ENCODE peak calls at places on chromosomes 13 and 19, in four cellular contexts. One of them, this sample, is unnamed.

GRCh38 chr19:33193864-33194362 is at the start of gene LRP3:
- DNase-seq in esophagus squamous epithelium: no peak
- DNase-seq in effector memory CD4-positive, alpha-beta T cell: no peak
- DNase-seq in heart right ventricle: peak; percentile 59
- DNase-seq in this sample: no peak

GRCh38 chr19:48760514-48761221 is 5.3 kb downstream of the FGF21 start:
- DNase-seq in heart right ventricle: no peak
- DNase-seq in esophagus squamous epithelium: no peak
- DNase-seq in effector memory CD4-positive, alpha-beta T cell: no peak
- DNase-seq in this sample: no peak

GRCh38 chr19:46700704-46701103 is 16.2 kb downstream of the PRKD2 start:
- DNase-seq in esophagus squamous epithelium: no peak
- DNase-seq in heart right ventricle: no peak
- DNase-seq in effector memory CD4-positive, alpha-beta T cell: no peak
- DNase-seq in this sample: no peak

GRCh38 chr13:33323766-33324525 is 38.4 kb upstream of the STARD13 start:
- DNase-seq in effector memory CD4-positive, alpha-beta T cell: no peak
- DNase-seq in esophagus squamous epithelium: no peak
- DNase-seq in heart right ventricle: no peak
- DNase-seq in this sample: no peak

GRCh38 chr13:80630685-80631121 is 289.8 kb upstream of the SPRY2 start:
- DNase-seq in esophagus squamous epithelium: no peak
- DNase-seq in heart right ventricle: no peak
- DNase-seq in effector memory CD4-positive, alpha-beta T cell: no peak
- DNase-seq in this sample: no peak

GRCh38 chr19:33644284-33644836 is 22.6 kb downstream of the CHST8 start:
- DNase-seq in heart right ventricle: no peak
- DNase-seq in esophagus squamous epithelium: no peak
- DNase-seq in effector memory CD4-positive, alpha-beta T cell: no peak
- DNase-seq in this sample: peak; percentile 23

GRCh38 chr19:33368074-33368864 is 5.2 kb upstream of the CEBPG start:
- DNase-seq in heart right ventricle: no peak
- DNase-seq in effector memory CD4-positive, alpha-beta T cell: no peak
- DNase-seq in esophagus squamous epithelium: no peak
- DNase-seq in this sample: no peak

GRCh38 chr19:49552749-49553148 is 24.9 kb downstream of the RCN3 start:
- DNase-seq in effector memory CD4-positive, alpha-beta T cell: no peak
- DNase-seq in esophagus squamous epithelium: no peak
- DNase-seq in heart right ventricle: no peak
- DNase-seq in this sample: no peak

GRCh38 chr19:16121967-16122366 is 10.3 kb downstream of the RAB8A start:
- DNase-seq in esophagus squamous epithelium: no peak
- DNase-seq in heart right ventricle: no peak
- DNase-seq in effector memory CD4-positive, alpha-beta T cell: no peak
- DNase-seq in this sample: no peak

GRCh38 chr13:80036845-80037504 is 304.0 kb downstream of the SPRY2 start:
- DNase-seq in heart right ventricle: no peak
- DNase-seq in esophagus squamous epithelium: no peak
- DNase-seq in effector memory CD4-positive, alpha-beta T cell: no peak
- DNase-seq in this sample: no peak

GRCh38 chr13:100530645-100531044 is 57.9 kb downstream of the GGACT start:
- DNase-seq in heart right ventricle: no peak
- DNase-seq in effector memory CD4-positive, alpha-beta T cell: no peak
- DNase-seq in esophagus squamous epithelium: no peak
- DNase-seq in this sample: no peak

GRCh38 chr13:114119196-114119595 is 13.2 kb downstream of the RASA3 start:
- DNase-seq in esophagus squamous epithelium: no peak
- DNase-seq in effector memory CD4-positive, alpha-beta T cell: no peak
- DNase-seq in heart right ventricle: no peak
- DNase-seq in this sample: no peak

GRCh38 chr13:37361608-37362007 is 237.0 kb downstream of the POSTN start:
- DNase-seq in heart right ventricle: no peak
- DNase-seq in esophagus squamous epithelium: no peak
- DNase-seq in effector memory CD4-positive, alpha-beta T cell: no peak
- DNase-seq in this sample: no peak

GRCh38 chr13:27783111-27783510 is 9.2 kb upstream of the GSX1 start:
- DNase-seq in effector memory CD4-positive, alpha-beta T cell: no peak
- DNase-seq in esophagus squamous epithelium: no peak
- DNase-seq in heart right ventricle: no peak
- DNase-seq in this sample: no peak

GRCh38 chr19:13089139-13089856 is 13.4 kb downstream of the LYL1 start:
- DNase-seq in effector memory CD4-positive, alpha-beta T cell: no peak
- DNase-seq in heart right ventricle: no peak
- DNase-seq in esophagus squamous epithelium: no peak
- DNase-seq in this sample: no peak

GRCh38 chr13:89057862-89058261 is 1386.7 kb downstream of the SLITRK5 start:
- DNase-seq in effector memory CD4-positive, alpha-beta T cell: no peak
- DNase-seq in esophagus squamous epithelium: no peak
- DNase-seq in heart right ventricle: no peak
- DNase-seq in this sample: no peak

GRCh38 chr19:55354698-55355212 is at the start of gene COX6B2:
- DNase-seq in heart right ventricle: no peak
- DNase-seq in effector memory CD4-positive, alpha-beta T cell: no peak
- DNase-seq in esophagus squamous epithelium: no peak
- DNase-seq in this sample: peak; percentile 69

GRCh38 chr13:48727252-48728011 is 73.7 kb downstream of the CYSLTR2 start:
- DNase-seq in effector memory CD4-positive, alpha-beta T cell: no peak
- DNase-seq in esophagus squamous epithelium: no peak
- DNase-seq in heart right ventricle: peak; percentile 51
- DNase-seq in this sample: no peak

GRCh38 chr13:72983085-72983768 is 75.6 kb upstream of the KLF5 start:
- DNase-seq in esophagus squamous epithelium: no peak
- DNase-seq in heart right ventricle: no peak
- DNase-seq in effector memory CD4-positive, alpha-beta T cell: no peak
- DNase-seq in this sample: no peak

GRCh38 chr19:17755977-17756670 is 4.8 kb downstream of the FCHO1 start:
- DNase-seq in effector memory CD4-positive, alpha-beta T cell: peak; percentile 26
- DNase-seq in heart right ventricle: peak; percentile 40
- DNase-seq in esophagus squamous epithelium: no peak
- DNase-seq in this sample: no peak

GRCh38 chr13:100491164-100491847 is 97.3 kb downstream of the GGACT start:
- DNase-seq in heart right ventricle: peak; percentile 30
- DNase-seq in esophagus squamous epithelium: no peak
- DNase-seq in effector memory CD4-positive, alpha-beta T cell: no peak
- DNase-seq in this sample: no peak

GRCh38 chr19:35302446-35302845 is 10.5 kb downstream of the MAG start:
- DNase-seq in effector memory CD4-positive, alpha-beta T cell: no peak
- DNase-seq in esophagus squamous epithelium: no peak
- DNase-seq in heart right ventricle: no peak
- DNase-seq in this sample: no peak

GRCh38 chr13:40329682-40330485 is 336.6 kb downstream of the FOXO1 start:
- DNase-seq in effector memory CD4-positive, alpha-beta T cell: no peak
- DNase-seq in esophagus squamous epithelium: no peak
- DNase-seq in heart right ventricle: no peak
- DNase-seq in this sample: no peak

GRCh38 chr13:112349681-112350080 is 26.5 kb upstream of the SPACA7 start:
- DNase-seq in heart right ventricle: no peak
- DNase-seq in esophagus squamous epithelium: no peak
- DNase-seq in effector memory CD4-positive, alpha-beta T cell: no peak
- DNase-seq in this sample: no peak

GRCh38 chr19:16573925-16574324 is 1.7 kb upstream of the SLC35E1 start:
- DNase-seq in heart right ventricle: no peak
- DNase-seq in effector memory CD4-positive, alpha-beta T cell: no peak
- DNase-seq in esophagus squamous epithelium: no peak
- DNase-seq in this sample: no peak

GRCh38 chr13:30477346-30478235 is 11.9 kb upstream of the HMGB1 start:
- DNase-seq in heart right ventricle: no peak
- DNase-seq in effector memory CD4-positive, alpha-beta T cell: no peak
- DNase-seq in esophagus squamous epithelium: no peak
- DNase-seq in this sample: no peak

GRCh38 chr19:10690351-10690781 is 10.9 kb upstream of the QTRT1 start:
- DNase-seq in heart right ventricle: no peak
- DNase-seq in esophagus squamous epithelium: no peak
- DNase-seq in effector memory CD4-positive, alpha-beta T cell: no peak
- DNase-seq in this sample: no peak

GRCh38 chr19:13842294-13843103 is 34.4 kb upstream of the NANOS3 start:
- DNase-seq in esophagus squamous epithelium: no peak
- DNase-seq in effector memory CD4-positive, alpha-beta T cell: peak; percentile 76
- DNase-seq in heart right ventricle: peak; percentile 91
- DNase-seq in this sample: peak; percentile 96

GRCh38 chr13:112448621-112449544 is 72.7 kb downstream of the SPACA7 start:
- DNase-seq in effector memory CD4-positive, alpha-beta T cell: no peak
- DNase-seq in esophagus squamous epithelium: no peak
- DNase-seq in heart right ventricle: no peak
- DNase-seq in this sample: no peak

GRCh38 chr19:12867120-12868099 is 13.8 kb downstream of the DNASE2 start:
- DNase-seq in heart right ventricle: peak; percentile 55
- DNase-seq in effector memory CD4-positive, alpha-beta T cell: peak; percentile 51
- DNase-seq in esophagus squamous epithelium: no peak
- DNase-seq in this sample: no peak

GRCh38 chr13:33274264-33274663 is 11.3 kb downstream of the STARD13 start:
- DNase-seq in effector memory CD4-positive, alpha-beta T cell: no peak
- DNase-seq in esophagus squamous epithelium: no peak
- DNase-seq in heart right ventricle: no peak
- DNase-seq in this sample: no peak

GRCh38 chr19:17863520-17864182 is 3.9 kb downstream of the RPL18A start:
- DNase-seq in effector memory CD4-positive, alpha-beta T cell: no peak
- DNase-seq in esophagus squamous epithelium: no peak
- DNase-seq in heart right ventricle: no peak
- DNase-seq in this sample: no peak

GRCh38 chr19:53530622-53531021 is 7.3 kb upstream of the ZNF331 start:
- DNase-seq in esophagus squamous epithelium: no peak
- DNase-seq in effector memory CD4-positive, alpha-beta T cell: no peak
- DNase-seq in heart right ventricle: no peak
- DNase-seq in this sample: no peak

GRCh38 chr13:20405691-20406090 is 120.0 kb downstream of the CRYL1 start:
- DNase-seq in heart right ventricle: no peak
- DNase-seq in esophagus squamous epithelium: no peak
- DNase-seq in effector memory CD4-positive, alpha-beta T cell: no peak
- DNase-seq in this sample: no peak

GRCh38 chr19:51138549-51138979 is 3.5 kb upstream of the SIGLEC7 start:
- DNase-seq in esophagus squamous epithelium: no peak
- DNase-seq in effector memory CD4-positive, alpha-beta T cell: no peak
- DNase-seq in heart right ventricle: peak; percentile 46
- DNase-seq in this sample: no peak

GRCh38 chr19:52542984-52543664 is 15.7 kb downstream of the ZNF808 start:
- DNase-seq in esophagus squamous epithelium: no peak
- DNase-seq in heart right ventricle: no peak
- DNase-seq in effector memory CD4-positive, alpha-beta T cell: peak; percentile 11
- DNase-seq in this sample: no peak

GRCh38 chr13:23506821-23507210 is 63.4 kb upstream of the TNFRSF19 start:
- DNase-seq in effector memory CD4-positive, alpha-beta T cell: no peak
- DNase-seq in esophagus squamous epithelium: no peak
- DNase-seq in heart right ventricle: no peak
- DNase-seq in this sample: no peak

GRCh38 chr19:35266904-35267817 is 1.6 kb upstream of the USF2 start:
- DNase-seq in esophagus squamous epithelium: no peak
- DNase-seq in effector memory CD4-positive, alpha-beta T cell: no peak
- DNase-seq in heart right ventricle: peak; percentile 68
- DNase-seq in this sample: no peak

GRCh38 chr19:2488942-2489731 is 13.2 kb downstream of the GADD45B start:
- DNase-seq in esophagus squamous epithelium: no peak
- DNase-seq in effector memory CD4-positive, alpha-beta T cell: no peak
- DNase-seq in heart right ventricle: peak; percentile 73
- DNase-seq in this sample: no peak
- H3K4me3 ChIP-seq in esophagus squamous epithelium: peak overlapping the region; percentile 70
- H3K4me3 ChIP-seq in effector memory CD4-positive, alpha-beta T cell: peak overlapping the region; percentile 28
- H3K4me3 ChIP-seq in heart right ventricle: peak overlapping the region; percentile 58
- H3K4me3 ChIP-seq in this sample: peak overlapping the region; percentile 52

GRCh38 chr19:45495178-45495577 is 1.7 kb downstream of the RTN2 start:
- DNase-seq in heart right ventricle: no peak
- DNase-seq in esophagus squamous epithelium: no peak
- DNase-seq in effector memory CD4-positive, alpha-beta T cell: no peak
- DNase-seq in this sample: no peak
- H3K27me3 ChIP-seq in heart right ventricle: peaks cover 13% of the 10 kb centered on the region
- H3K27me3 ChIP-seq in esophagus squamous epithelium: peaks cover 28% of the 10 kb centered on the region
- H3K27me3 ChIP-seq in effector memory CD4-positive, alpha-beta T cell: peaks cover 10% of the 10 kb centered on the region
- H3K27me3 ChIP-seq in this sample: no peaks in the 10 kb centered on the region

DNA sequence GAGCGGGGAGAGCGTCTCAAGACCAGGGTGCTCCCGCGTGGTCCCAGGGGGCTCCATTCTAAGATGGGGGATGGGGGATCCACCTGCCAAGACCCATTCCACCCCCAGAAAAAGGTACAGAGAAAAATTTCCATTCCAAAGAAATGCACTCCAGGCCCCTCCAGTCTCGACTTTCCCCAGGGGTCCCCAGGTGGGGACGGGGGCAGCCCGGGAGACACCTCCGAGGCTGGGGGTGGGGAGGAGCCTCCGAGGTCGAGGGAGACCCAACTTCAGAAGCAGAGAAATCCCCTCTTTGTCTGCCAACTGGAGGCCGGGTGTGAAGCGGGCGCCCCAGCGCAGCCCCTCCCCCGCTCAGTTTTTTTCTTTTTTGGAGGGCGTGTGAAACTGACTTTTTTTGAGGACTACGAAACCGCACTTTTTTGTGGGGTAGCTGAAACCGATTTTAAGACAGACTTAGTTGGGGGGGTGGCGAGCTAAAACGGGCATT is 1.3 kb downstream of the TCF3 start:
- DNase-seq in effector memory CD4-positive, alpha-beta T cell: peak; percentile 41
- DNase-seq in esophagus squamous epithelium: no peak
- DNase-seq in heart right ventricle: no peak
- DNase-seq in this sample: no peak
- H3K4me3 ChIP-seq in effector memory CD4-positive, alpha-beta T cell: peak overlapping the region; percentile 62
- H3K4me3 ChIP-seq in esophagus squamous epithelium: peak overlapping the region; percentile 96
- H3K4me3 ChIP-seq in heart right ventricle: peak overlapping the region; percentile 97
- H3K4me3 ChIP-seq in this sample: peak overlapping the region; percentile 94

GRCh38 chr13:110185696-110186095 is 121.3 kb downstream of the COL4A1 start:
- DNase-seq in heart right ventricle: no peak
- DNase-seq in esophagus squamous epithelium: no peak
- DNase-seq in effector memory CD4-positive, alpha-beta T cell: no peak
- DNase-seq in this sample: no peak

GRCh38 chr13:110182461-110182860 is 124.5 kb downstream of the COL4A1 start:
- DNase-seq in effector memory CD4-positive, alpha-beta T cell: no peak
- DNase-seq in esophagus squamous epithelium: no peak
- DNase-seq in heart right ventricle: no peak
- DNase-seq in this sample: no peak

GRCh38 chr13:110183925-110184324 is 123.0 kb downstream of the COL4A1 start:
- DNase-seq in effector memory CD4-positive, alpha-beta T cell: no peak
- DNase-seq in heart right ventricle: no peak
- DNase-seq in esophagus squamous epithelium: no peak
- DNase-seq in this sample: no peak

GRCh38 chr13:110186221-110186838 is 120.6 kb downstream of the COL4A1 start:
- DNase-seq in effector memory CD4-positive, alpha-beta T cell: no peak
- DNase-seq in heart right ventricle: no peak
- DNase-seq in esophagus squamous epithelium: no peak
- DNase-seq in this sample: no peak

DNA sequence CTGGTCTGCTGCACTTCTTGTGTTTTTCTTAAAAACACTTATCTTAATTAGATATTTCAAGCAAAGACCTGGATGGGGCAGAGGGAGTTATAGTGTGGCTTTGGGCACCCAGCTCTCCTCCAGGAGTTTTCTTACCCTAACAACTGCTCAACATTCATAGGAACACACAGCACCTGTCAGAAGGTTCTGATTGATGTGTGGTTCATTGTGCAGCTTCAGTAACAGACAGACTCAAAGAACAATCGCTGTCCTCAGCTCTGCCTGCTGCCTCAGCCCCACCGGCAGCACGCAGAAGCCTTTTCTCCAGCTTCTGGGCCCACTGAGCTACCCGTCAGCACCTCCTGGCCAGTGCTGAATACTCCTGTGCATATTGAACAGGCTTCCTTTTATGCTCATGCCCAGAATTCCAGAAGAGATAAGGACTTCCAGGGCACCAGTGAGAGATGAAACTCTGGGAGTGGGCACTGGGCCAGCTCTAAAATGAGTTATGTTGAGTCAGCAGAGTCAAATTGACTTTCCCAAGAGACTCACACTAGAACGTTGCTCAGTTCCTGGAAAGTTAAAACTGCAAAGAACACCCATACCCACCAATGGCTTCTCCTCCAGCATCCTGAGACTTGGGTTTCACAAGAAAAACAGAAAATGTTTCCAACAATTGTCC is 119.3 kb downstream of the COL4A1 start:
- DNase-seq in heart right ventricle: peak; percentile 43
- DNase-seq in esophagus squamous epithelium: no peak
- DNase-seq in effector memory CD4-positive, alpha-beta T cell: no peak
- DNase-seq in this sample: no peak
- H3K27me3 ChIP-seq in heart right ventricle: no peaks in the 10 kb centered on the region
- H3K27me3 ChIP-seq in esophagus squamous epithelium: no peaks in the 10 kb centered on the region
- H3K27me3 ChIP-seq in effector memory CD4-positive, alpha-beta T cell: no peaks in the 10 kb centered on the region
- H3K27me3 ChIP-seq in this sample: no peaks in the 10 kb centered on the region